ENCODE peak calls at places on chromosomes 12 and 14, in nine cellular contexts. R, H, I, J, L, B, V, W and K are unnamed samples.
A peak's percentile ranks its signal among the peaks of the same experiment; 100 is the strongest.

GRCh38 chr12:59595097-59595496 is 732 bp upstream of the SLC16A7 start:
- DNase-seq in R (no peak), H (no peak), I (no peak), J (no peak), L (no peak), B (peak; percentile 24), V (no peak), W (no peak), K (no peak)

GRCh38 chr12:38886064-38886463 is 19.3 kb downstream of the CPNE8 start:
- DNase-seq in R (no peak), H (peak; percentile 60), I (peak; percentile 17), J (no peak), L (no peak), B (no peak), V (no peak), W (no peak), K (no peak)

GRCh38 chr12:58920102-58920955 is at the start of gene LRIG3:
- DNase-seq in R (no peak), H (peak; percentile 92), I (peak; percentile 91), J (peak; percentile 20), L (no peak), B (peak; percentile 88), V (peak; percentile 84), W (peak; percentile 88), K (peak; percentile 66)

GRCh38 chr12:120814903-120815429 is 89.2 kb downstream of the SPPL3 start:
- DNase-seq in R (no peak), H (no peak), I (no peak), J (no peak), L (no peak), B (no peak), V (no peak), W (no peak), K (no peak)

GRCh38 chr14:93804654-93805053 is 16.4 kb upstream of the PRIMA1 start:
- DNase-seq in R (no peak), H (no peak), I (no peak), J (no peak), L (no peak), B (no peak), V (no peak), W (no peak), K (no peak)

GRCh38 chr14:84657866-84658385 is 872.0 kb upstream of the FLRT2 start:
- DNase-seq in R (no peak), H (no peak), I (no peak), J (no peak), L (no peak), B (no peak), V (no peak), W (no peak), K (no peak)

GRCh38 chr12:56078931-56079728 is 835 bp upstream of the ERBB3 start:
- DNase-seq in R (peak; percentile 36), H (peak; percentile 86), I (peak; percentile 70), J (no peak), L (peak; percentile 32), B (peak; percentile 91), V (peak; percentile 89), W (peak; percentile 88), K (peak; percentile 83)

GRCh38 chr12:66119870-66120241 is 10.7 kb downstream of the LLPH start:
- DNase-seq in R (no peak), H (no peak), I (no peak), J (no peak), L (no peak), B (no peak), V (no peak), W (no peak), K (no peak)

GRCh38 chr14:75279739-75280447 is 1.3 kb downstream of the FOS start:
- DNase-seq in R (no peak), H (peak; percentile 57), I (no peak), J (no peak), L (no peak), B (peak; percentile 38), V (peak; percentile 59), W (no peak), K (no peak)

GRCh38 chr12:76688627-76689026 is 75.3 kb upstream of the ZDHHC17 start:
- DNase-seq in R (no peak), H (no peak), I (no peak), J (no peak), L (no peak), B (no peak), V (no peak), W (peak; percentile 25), K (no peak)

GRCh38 chr14:94227029-94227428 is 52.9 kb downstream of the PPP4R4 start:
- DNase-seq in R (no peak), H (peak; percentile 17), I (no peak), J (no peak), L (no peak), B (no peak), V (no peak), W (peak; percentile 66), K (no peak)

GRCh38 chr12:53049582-53050318 is at the start of gene TNS2:
- DNase-seq in R (no peak), H (peak; percentile 81), I (no peak), J (no peak), L (no peak), B (peak; percentile 49), V (peak; percentile 69), W (peak; percentile 76), K (peak; percentile 6)

GRCh38 chr14:98227000-98227726 is 1044.8 kb downstream of the BCL11B start:
- DNase-seq in R (no peak), H (no peak), I (no peak), J (no peak), L (no peak), B (no peak), V (no peak), W (no peak), K (peak; percentile 11)

GRCh38 chr12:93243689-93244513 is 133.8 kb upstream of the NUDT4 start:
- DNase-seq in R (no peak), H (peak; percentile 94), I (no peak), J (no peak), L (no peak), B (no peak), V (no peak), W (peak; percentile 61), K (no peak)

GRCh38 chr12:22631863-22632463 is 7.0 kb downstream of the ETNK1 start:
- DNase-seq in R (no peak), H (peak; percentile 35), I (peak; percentile 4), J (no peak), L (no peak), B (peak; percentile 23), V (no peak), W (peak; percentile 18), K (no peak)

GRCh38 chr12:52043386-52044212 is 7.6 kb upstream of the NR4A1 start:
- DNase-seq in R (no peak), H (peak; percentile 51), I (no peak), J (no peak), L (no peak), B (no peak), V (no peak), W (no peak), K (no peak)

GRCh38 chr12:110102255-110102654 is 21.9 kb upstream of the IFT81 start:
- DNase-seq in R (no peak), H (peak; percentile 65), I (peak; percentile 90), J (peak; percentile 11), L (peak; percentile 9), B (peak; percentile 46), V (peak; percentile 32), W (peak; percentile 85), K (no peak)

GRCh38 chr12:88258396-88258795 is 116.3 kb downstream of the TMTC3 start:
- DNase-seq in R (no peak), H (no peak), I (no peak), J (no peak), L (no peak), B (no peak), V (no peak), W (peak; percentile 76), K (no peak)

GRCh38 chr12:3757261-3757660 is 4.4 kb upstream of the CRACR2A start:
- DNase-seq in R (no peak), H (no peak), I (no peak), J (peak; percentile 32), L (no peak), B (no peak), V (no peak), W (no peak), K (no peak)

GRCh38 chr12:1680804-1681492 is 9.9 kb upstream of the ADIPOR2 start:
- DNase-seq in R (no peak), H (peak; percentile 51), I (no peak), J (no peak), L (no peak), B (no peak), V (no peak), W (no peak), K (no peak)

GRCh38 chr14:95256011-95256775 is 63.5 kb downstream of the CLMN start:
- DNase-seq in R (no peak), H (no peak), I (no peak), J (peak; percentile 46), L (no peak), B (peak; percentile 86), V (no peak), W (no peak), K (no peak)

GRCh38 chr12:26870491-26871419 is 37.8 kb upstream of the ITPR2 start:
- DNase-seq in R (no peak), H (peak; percentile 91), I (peak; percentile 31), J (peak; percentile 61), L (no peak), B (no peak), V (no peak), W (peak; percentile 28), K (no peak)

GRCh38 chr12:12684375-12685106 is 11.4 kb downstream of the GPR19 start:
- DNase-seq in R (no peak), H (peak; percentile 68), I (peak; percentile 95), J (peak; percentile 69), L (no peak), B (peak; percentile 69), V (peak; percentile 79), W (peak; percentile 45), K (no peak)

GRCh38 chr14:46051801-46052200 is 599.8 kb downstream of the RPL10L start:
- DNase-seq in R (no peak), H (no peak), I (peak; percentile 15), J (no peak), L (no peak), B (no peak), V (no peak), W (peak; percentile 43), K (no peak)

GRCh38 chr12:132649226-132649945 is 30.8 kb downstream of the P2RX2 start:
- DNase-seq in R (no peak), H (no peak), I (no peak), J (no peak), L (no peak), B (no peak), V (no peak), W (no peak), K (no peak)

GRCh38 chr12:9120487-9121184 is 4.9 kb upstream of the A2M start:
- DNase-seq in R (no peak), H (no peak), I (no peak), J (no peak), L (no peak), B (no peak), V (no peak), W (no peak), K (no peak)

GRCh38 chr12:103986823-103987222 is 21.2 kb downstream of the TDG start:
- DNase-seq in R (no peak), H (peak; percentile 31), I (no peak), J (no peak), L (no peak), B (no peak), V (no peak), W (peak; percentile 77), K (no peak)